ENCODE peak calls at places on chromosomes 2 and 18, in five cellular contexts. O is GM20000, H is uterus, U is PC-3, X is GM06990. Y is an unnamed sample.

GRCh38 chr18:11567391-11567790 is 42.0 kb upstream of the SLC35G4 start:
- DNase-seq in O (no peak), X (no peak), U (no peak), H (no peak), Y (no peak)

GRCh38 chr2:121232626-121233265 is 52.3 kb downstream of the TFCP2L1 start:
- DNase-seq in H (no peak), U (no peak), O (no peak), X (no peak), Y (no peak)

GRCh38 chr2:127637236-127637630 is 8.7 kb upstream of the GPR17 start:
- DNase-seq in U (no peak), O (no peak), H (no peak), X (no peak), Y (no peak)

GRCh38 chr2:673016-673415 is 4.2 kb downstream of the TMEM18 start:
- DNase-seq in U (no peak), X (no peak), O (no peak), H (no peak), Y (no peak)

GRCh38 chr2:3459185-3460015 is 59.9 kb downstream of the ADI1 start:
- DNase-seq in U (no peak), X (no peak), O (no peak), H (peak; percentile 12), Y (no peak)

GRCh38 chr2:216799873-216800421 is 59.9 kb downstream of the TNP1 start:
- DNase-seq in X (no peak), O (no peak), H (peak; percentile 84), U (peak; percentile 8), Y (no peak)

GRCh38 chr2:98866033-98866432 is 70.0 kb downstream of the CRACDL start:
- DNase-seq in H (no peak), U (no peak), O (no peak), X (no peak), Y (no peak)

GRCh38 chr18:34495434-34495833 is 214.7 kb upstream of the DTNA start:
- DNase-seq in X (no peak), U (no peak), H (no peak), O (no peak), Y (no peak)

GRCh38 chr2:42424033-42424432 is 63.0 kb upstream of the COX7A2L start:
- DNase-seq in H (no peak), X (no peak), O (no peak), U (no peak), Y (no peak)

GRCh38 chr2:23602113-23602512 is 217.1 kb downstream of the KLHL29 start:
- DNase-seq in O (no peak), X (no peak), H (peak; percentile 89), U (peak; percentile 49), Y (no peak)

GRCh38 chr2:191869178-191869577 is 22.3 kb upstream of the CAVIN2 start:
- DNase-seq in O (no peak), H (no peak), U (peak; percentile 92), X (no peak), Y (no peak)

GRCh38 chr2:178330175-178331021 is 120.6 kb downstream of the PRKRA start:
- DNase-seq in U (no peak), X (no peak), O (no peak), H (no peak), Y (no peak)

GRCh38 chr2:214100488-214100887 is 310.4 kb upstream of the VWC2L start:
- DNase-seq in H (no peak), U (no peak), X (no peak), O (no peak), Y (no peak)

GRCh38 chr2:12300019-12300602 is 416.6 kb upstream of the TRIB2 start:
- DNase-seq in H (no peak), X (no peak), U (peak; percentile 28), O (no peak), Y (no peak)

GRCh38 chr2:182915369-182916326 is 49.2 kb upstream of the FRZB start:
- DNase-seq in U (peak; percentile 79), O (no peak), H (no peak), X (no peak), Y (no peak)

GRCh38 chr2:64808092-64808491 is 154.4 kb upstream of the SERTAD2 start:
- DNase-seq in H (no peak), O (no peak), X (no peak), U (no peak), Y (no peak)

GRCh38 chr2:159516241-159516758 is 100.0 kb downstream of the BAZ2B start:
- DNase-seq in X (peak; percentile 39), H (no peak), O (peak; percentile 36), U (peak; percentile 69), Y (peak; percentile 39)

GRCh38 chr2:174312581-174313234 is 22.0 kb upstream of the SP9 start:
- DNase-seq in H (no peak), U (no peak), X (no peak), O (no peak), Y (no peak)

GRCh38 chr2:157809212-157809611 is 66.9 kb downstream of the ACVR1 start:
- DNase-seq in H (no peak), O (no peak), U (no peak), X (no peak), Y (no peak)

GRCh38 chr2:168254158-168254935 is 7.0 kb upstream of the STK39 start:
- DNase-seq in H (no peak), X (no peak), U (peak; percentile 73), O (no peak), Y (no peak)

GRCh38 chr2:46387886-46388515 is 90.8 kb downstream of the EPAS1 start:
- DNase-seq in H (peak; percentile 6), U (no peak), O (no peak), X (no peak), Y (no peak)

GRCh38 chr2:134139615-134140014 is 114.3 kb upstream of the MGAT5 start:
- DNase-seq in U (peak; percentile 28), X (no peak), O (no peak), H (no peak), Y (no peak)

GRCh38 chr2:5111581-5111980 is 580.6 kb upstream of the SOX11 start:
- DNase-seq in O (no peak), H (no peak), U (peak; percentile 60), X (no peak), Y (no peak)

GRCh38 chr2:188065386-188065785 is 226.3 kb upstream of the GULP1 start:
- DNase-seq in U (peak; percentile 9), O (no peak), X (no peak), H (no peak), Y (no peak)
- TF ChIP-seq CTCF in U (no peak), O (no peak), X (peak; percentile 13), H (no peak), Y (no peak)

GRCh38 chr18:69900941-69901340 is 46.7 kb downstream of the CD226 start:
- DNase-seq in O (no peak), H (no peak), X (no peak), U (no peak), Y (no peak)
- TF ChIP-seq CTCF in O (no peak), H (no peak), X (no peak), U (peak; percentile 37), Y (no peak)

GRCh38 chr2:197310271-197310939 is at the start of gene ANKRD44:
- DNase-seq in H (peak; percentile 88), U (peak; percentile 80), O (peak; percentile 95), X (peak; percentile 91), Y (peak; percentile 88)
- TF ChIP-seq CTCF in H (peak; percentile 56), U (peak; percentile 7), O (peak; percentile 70), X (no peak), Y (peak; percentile 77)

GRCh38 chr2:200905618-200906296 is 16.6 kb downstream of the NIF3L1 start:
- DNase-seq in O (peak; percentile 47), H (peak; percentile 42), X (no peak), U (peak; percentile 81), Y (peak; percentile 64)
- TF ChIP-seq CTCF in O (peak; percentile 66), H (peak; percentile 50), X (peak; percentile 79), U (peak; percentile 83), Y (peak; percentile 82)

GRCh38 chr2:40165503-40165867 is 286.4 kb downstream of the SLC8A1 start:
- DNase-seq in U (no peak), O (no peak), H (no peak), X (no peak), Y (no peak)

GRCh38 chr2:40164736-40165502 is 287.0 kb downstream of the SLC8A1 start:
- DNase-seq in O (no peak), X (no peak), U (no peak), H (no peak), Y (no peak)

GRCh38 chr2:40169430-40169829 is 282.5 kb downstream of the SLC8A1 start:
- DNase-seq in X (no peak), U (peak; percentile 13), O (no peak), H (no peak), Y (no peak)

GRCh38 chr2:40168546-40168945 is 283.3 kb downstream of the SLC8A1 start:
- DNase-seq in O (no peak), H (no peak), U (no peak), X (no peak), Y (no peak)

GRCh38 chr2:40168032-40168431 is 283.9 kb downstream of the SLC8A1 start:
- DNase-seq in X (no peak), H (no peak), U (no peak), O (no peak), Y (no peak)
- TF ChIP-seq CTCF in X (no peak), H (no peak), U (no peak), O (no peak), Y (no peak)

GRCh38 chr2:61645911-61646310 is 107.8 kb upstream of the XPO1 start:
- DNase-seq in U (peak; percentile 56), X (no peak), O (no peak), H (no peak), Y (no peak)
- TF ChIP-seq CTCF in U (no peak), X (no peak), O (no peak), H (no peak), Y (no peak)

GRCh38 chr2:235647264-235647663 is 153.4 kb downstream of the AGAP1 start:
- DNase-seq in O (no peak), U (no peak), H (no peak), X (no peak), Y (no peak)
- TF ChIP-seq CTCF in O (no peak), U (no peak), H (no peak), X (no peak), Y (no peak)

DNA sequence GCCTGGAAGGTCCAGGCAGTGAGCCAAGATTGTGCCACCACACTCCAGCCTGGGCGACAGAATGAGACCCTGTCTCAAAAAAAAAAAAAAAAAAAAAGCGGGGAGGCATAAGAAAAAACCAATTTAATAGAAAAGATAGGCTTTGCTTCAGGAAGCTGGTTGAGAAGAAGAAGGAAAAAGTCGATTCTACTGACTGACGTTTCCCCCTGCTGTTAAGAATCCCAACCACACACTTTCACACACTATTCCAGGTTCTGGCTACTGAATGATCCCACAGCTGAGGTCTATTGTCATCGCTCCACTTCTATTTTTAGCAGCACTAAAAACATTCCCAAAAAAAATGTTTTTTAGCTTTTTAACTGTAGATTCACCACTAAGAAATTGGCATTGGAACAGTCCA is 6.7 kb upstream of the CHCHD5 start:
- DNase-seq in U (no peak), X (no peak), H (no peak), O (no peak), Y (no peak)
- TF ChIP-seq CTCF in U (no peak), X (no peak), H (no peak), O (no peak), Y (no peak)